ENCODE peak calls at places on chromosomes 7 and 10, in five cellular contexts. R is fibroblast of lung, V is GM23338, L is hepatocyte, M is endothelial cell of umbilical vein. H is an unnamed sample.

GRCh38 chr7:121404348-121404747 is 8.2 kb upstream of the FAM3C start:
- DNase-seq in L (no peak), M (no peak), V (no peak), R (no peak), H (no peak)

GRCh38 chr10:27558612-27559020 is 54.5 kb downstream of the RAB18 start:
- DNase-seq in L (peak), M (peak), V (peak), R (peak), H (peak)

GRCh38 chr10:61486738-61487396 is 33.7 kb upstream of the TMEM26 start:
- DNase-seq in M (peak), L (no peak), R (peak), V (no peak), H (no peak)

GRCh38 chr7:155964543-155964942 is 152.3 kb upstream of the SHH start:
- DNase-seq in M (no peak), V (no peak), L (no peak), R (no peak), H (no peak)

GRCh38 chr10:21924511-21924910 is 79.0 kb downstream of the DNAJC1 start:
- DNase-seq in L (no peak), V (no peak), M (no peak), R (no peak), H (no peak)

GRCh38 chr10:112716924-112717348 is 233.1 kb upstream of the TCF7L2 start:
- DNase-seq in V (no peak), L (peak), M (peak), R (peak), H (peak)

GRCh38 chr10:68099736-68100135 is 9.6 kb upstream of the MYPN start:
- DNase-seq in L (no peak), R (peak), M (no peak), V (no peak), H (peak)

GRCh38 chr7:73683056-73683915 is at the start of the genes BUD23 and DNAJC30:
- DNase-seq in L (peak), V (peak), M (peak), R (peak), H (peak)

GRCh38 chr10:100345570-100346330 is 1.3 kb upstream of the SCD start:
- DNase-seq in L (no peak), V (peak), R (peak), M (no peak), H (peak)

GRCh38 chr10:132395704-132396494 is 1.1 kb upstream of the PWWP2B start:
- DNase-seq in R (peak), M (peak), V (peak), L (peak), H (no peak)

GRCh38 chr7:158759749-158760444 is 55.3 kb upstream of the NCAPG2 start:
- DNase-seq in M (no peak), L (no peak), R (no peak), V (no peak), H (no peak)

GRCh38 chr10:56606202-56606601 is 245.1 kb upstream of the ZWINT start:
- DNase-seq in R (no peak), L (no peak), M (no peak), V (no peak), H (no peak)

GRCh38 chr10:8137272-8137680 is 82.8 kb downstream of the GATA3 start:
- DNase-seq in M (no peak), L (no peak), R (no peak), V (no peak), H (no peak)

GRCh38 chr7:137628211-137628610 is 218.6 kb downstream of the DGKI start:
- DNase-seq in V (no peak), M (no peak), L (no peak), R (no peak), H (no peak)
- H3K4me3 ChIP-seq in V (no peak), M (no peak), L (no peak), R (no peak), H (no peak)

DNA sequence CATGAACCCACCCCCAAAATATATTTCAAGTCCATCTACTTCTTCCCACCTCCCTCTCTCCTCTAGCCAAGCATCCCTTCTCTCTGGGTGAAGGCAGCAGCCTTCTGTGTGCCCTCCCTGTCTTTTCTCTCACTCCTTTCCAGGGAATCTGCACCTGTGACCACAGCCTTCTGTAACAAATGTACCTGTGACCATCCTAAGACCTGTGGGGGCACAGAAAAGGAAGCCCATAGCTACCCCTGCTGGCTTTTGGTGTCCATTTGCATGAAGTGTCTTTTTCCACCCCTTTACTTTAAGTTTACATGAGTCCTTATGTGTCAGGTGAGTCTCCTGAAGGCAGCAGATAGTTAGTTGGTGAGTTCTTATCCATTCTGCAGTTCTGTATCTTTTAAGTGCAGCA is 2.0 kb upstream of the TBXAS1 start:
- DNase-seq in L (no peak), V (peak), M (no peak), R (no peak), H (no peak)
- TF ChIP-seq CTCF in L (no peak), V (peak), M (no peak), R (no peak), H (peak)

GRCh38 chr7:14385074-14385473 is 395.6 kb upstream of the ETV1 start:
- DNase-seq in V (no peak), M (no peak), L (no peak), R (no peak), H (no peak)
- H3K27ac ChIP-seq in V (no peak), M (no peak), L (no peak), R (no peak), H (no peak)

GRCh38 chr10:31136951-31137885 is 105.6 kb upstream of the ZNF438 start:
- DNase-seq in R (peak), M (peak), L (no peak), V (no peak), H (no peak)
- H3K4me3 ChIP-seq in R (no peak), M (no peak), L (no peak), V (no peak), H (no peak)

DNA sequence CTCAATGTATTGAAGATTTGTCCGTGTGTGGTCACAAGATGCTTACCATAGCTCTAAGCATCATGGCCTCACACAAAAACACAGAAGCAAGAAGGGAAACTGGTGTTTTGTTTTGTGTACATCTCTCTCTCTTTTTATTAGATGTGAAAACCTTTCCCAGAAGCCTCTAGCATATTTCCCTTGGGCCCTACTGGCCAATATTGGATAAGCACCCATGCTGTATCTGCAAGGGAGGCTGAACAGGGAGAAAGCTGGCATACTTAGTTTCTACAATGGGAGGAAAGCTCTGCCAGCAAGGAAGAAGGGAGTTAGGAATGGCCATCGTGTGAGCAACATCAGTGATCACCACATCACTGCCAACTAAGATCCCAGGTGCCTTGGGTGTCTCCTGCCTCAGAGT is 9.6 kb upstream of the NAMPT start:
- DNase-seq in L (no peak), M (no peak), V (peak), R (no peak), H (no peak)
- TF ChIP-seq CTCF in L (no peak), M (no peak), V (peak), R (peak), H (peak)

DNA sequence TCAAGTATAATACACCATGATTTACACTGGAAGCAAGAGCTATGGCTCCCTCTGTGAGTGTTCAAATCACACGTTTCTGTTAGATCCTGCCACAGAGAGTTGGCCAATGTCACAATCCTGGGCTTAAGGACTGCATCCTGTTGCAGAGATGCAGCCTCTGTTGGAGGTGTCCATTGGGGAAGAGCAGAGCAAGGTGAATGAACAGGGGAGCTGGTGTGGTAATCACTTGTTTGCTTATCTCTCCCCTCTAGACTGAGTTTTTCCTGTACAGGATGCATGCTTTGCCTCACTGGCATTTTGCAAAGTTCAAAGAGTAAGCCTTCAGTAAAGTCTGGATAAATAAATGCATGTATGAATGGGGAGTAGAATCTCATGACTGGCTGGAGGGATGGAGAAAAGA is 606.1 kb downstream of the KCNMA1 start:
- DNase-seq in R (no peak), L (no peak), M (no peak), V (no peak), H (no peak)
- H3K27ac ChIP-seq in R (no peak), L (no peak), M (no peak), V (no peak), H (no peak)

DNA sequence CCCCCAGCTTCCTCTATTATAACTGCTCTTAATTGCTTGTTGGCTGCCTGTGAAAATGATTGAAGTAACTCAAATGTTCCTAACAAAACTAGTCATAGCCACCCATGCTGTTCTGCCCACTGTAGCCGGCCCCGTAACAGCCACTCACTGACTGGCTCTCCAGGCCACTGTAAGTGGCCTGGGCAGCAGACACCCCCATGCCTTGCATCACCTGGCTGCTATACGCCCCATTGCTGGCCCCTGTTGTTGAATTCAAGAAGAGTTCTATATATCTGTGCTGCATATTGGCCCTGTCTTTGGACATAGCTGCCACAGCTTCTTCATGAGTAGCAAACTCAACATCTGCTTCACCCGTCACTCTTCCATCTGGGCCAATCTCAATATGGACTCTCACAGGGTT is 15.1 kb downstream of the FXYD4 start:
- DNase-seq in M (no peak), V (no peak), R (no peak), L (no peak), H (no peak)
- H3K4me3 ChIP-seq in M (no peak), V (no peak), R (no peak), L (no peak), H (no peak)